ENCODE peak calls at places on chromosomes 11 and 22, in nine cellular contexts. One of them, this sample, is unnamed.

GRCh38 chr22:39150848-39151215 is 1.6 kb downstream of the CBX7 start:
- DNase-seq in choroid plexus epithelial cell: no peak
- DNase-seq in right atrium auricular region: no peak
- DNase-seq in astrocyte of the spinal cord: no peak
- DNase-seq in body of pancreas: no peak
- DNase-seq in Caco-2: no peak
- DNase-seq in mammary epithelial cell: no peak
- DNase-seq in fibroblast of lung: no peak
- DNase-seq in lower leg skin: no peak
- DNase-seq in this sample: peak

GRCh38 chr22:31957970-31958594 is 13.7 kb downstream of the YWHAH start:
- DNase-seq in right atrium auricular region: no peak
- DNase-seq in choroid plexus epithelial cell: no peak
- DNase-seq in lower leg skin: no peak
- DNase-seq in fibroblast of lung: no peak
- DNase-seq in body of pancreas: no peak
- DNase-seq in mammary epithelial cell: no peak
- DNase-seq in astrocyte of the spinal cord: no peak
- DNase-seq in Caco-2: no peak
- DNase-seq in this sample: no peak

GRCh38 chr11:83284501-83285051 is 1.6 kb downstream of the CCDC90B start:
- DNase-seq in body of pancreas: no peak
- DNase-seq in mammary epithelial cell: no peak
- DNase-seq in astrocyte of the spinal cord: no peak
- DNase-seq in choroid plexus epithelial cell: peak
- DNase-seq in fibroblast of lung: no peak
- DNase-seq in Caco-2: no peak
- DNase-seq in lower leg skin: no peak
- DNase-seq in right atrium auricular region: no peak
- DNase-seq in this sample: no peak

GRCh38 chr11:132337819-132338416 is 967.5 kb downstream of the NTM start:
- DNase-seq in choroid plexus epithelial cell: no peak
- DNase-seq in right atrium auricular region: no peak
- DNase-seq in lower leg skin: no peak
- DNase-seq in mammary epithelial cell: no peak
- DNase-seq in astrocyte of the spinal cord: no peak
- DNase-seq in body of pancreas: no peak
- DNase-seq in fibroblast of lung: no peak
- DNase-seq in Caco-2: no peak
- DNase-seq in this sample: no peak

GRCh38 chr11:75287579-75287978 is 47.0 kb downstream of the TPBGL start:
- DNase-seq in Caco-2: no peak
- DNase-seq in fibroblast of lung: no peak
- DNase-seq in body of pancreas: no peak
- DNase-seq in choroid plexus epithelial cell: no peak
- DNase-seq in astrocyte of the spinal cord: no peak
- DNase-seq in lower leg skin: no peak
- DNase-seq in right atrium auricular region: no peak
- DNase-seq in mammary epithelial cell: no peak
- DNase-seq in this sample: no peak

GRCh38 chr11:75667831-75668507 is 869 bp downstream of the MAP6 start:
- DNase-seq in fibroblast of lung: peak
- DNase-seq in lower leg skin: no peak
- DNase-seq in body of pancreas: peak
- DNase-seq in choroid plexus epithelial cell: peak
- DNase-seq in Caco-2: peak
- DNase-seq in mammary epithelial cell: peak
- DNase-seq in astrocyte of the spinal cord: peak
- DNase-seq in right atrium auricular region: no peak
- DNase-seq in this sample: peak

GRCh38 chr11:66262191-66262590 is 6.2 kb upstream of the RAB1B start:
- DNase-seq in choroid plexus epithelial cell: no peak
- DNase-seq in Caco-2: no peak
- DNase-seq in mammary epithelial cell: no peak
- DNase-seq in fibroblast of lung: no peak
- DNase-seq in astrocyte of the spinal cord: no peak
- DNase-seq in lower leg skin: no peak
- DNase-seq in body of pancreas: no peak
- DNase-seq in right atrium auricular region: no peak
- DNase-seq in this sample: no peak

GRCh38 chr22:30887861-30888260 is 80.7 kb downstream of the MORC2 start:
- DNase-seq in mammary epithelial cell: no peak
- DNase-seq in lower leg skin: no peak
- DNase-seq in astrocyte of the spinal cord: no peak
- DNase-seq in choroid plexus epithelial cell: no peak
- DNase-seq in right atrium auricular region: no peak
- DNase-seq in Caco-2: peak
- DNase-seq in body of pancreas: no peak
- DNase-seq in fibroblast of lung: no peak
- DNase-seq in this sample: peak

GRCh38 chr11:57140568-57140967 is 41.2 kb upstream of the LRRC55 start:
- DNase-seq in body of pancreas: no peak
- DNase-seq in right atrium auricular region: no peak
- DNase-seq in Caco-2: no peak
- DNase-seq in fibroblast of lung: no peak
- DNase-seq in choroid plexus epithelial cell: no peak
- DNase-seq in mammary epithelial cell: no peak
- DNase-seq in lower leg skin: no peak
- DNase-seq in astrocyte of the spinal cord: no peak
- DNase-seq in this sample: no peak

GRCh38 chr11:116276051-116277044 is 496.4 kb downstream of the BUD13 start:
- DNase-seq in right atrium auricular region: peak
- DNase-seq in Caco-2: peak
- DNase-seq in fibroblast of lung: peak
- DNase-seq in choroid plexus epithelial cell: peak
- DNase-seq in lower leg skin: no peak
- DNase-seq in body of pancreas: peak
- DNase-seq in astrocyte of the spinal cord: peak
- DNase-seq in mammary epithelial cell: peak
- DNase-seq in this sample: peak

GRCh38 chr11:63999349-64000025 is 13.2 kb downstream of the OTUB1 start:
- DNase-seq in lower leg skin: peak
- DNase-seq in astrocyte of the spinal cord: peak
- DNase-seq in fibroblast of lung: peak
- DNase-seq in body of pancreas: peak
- DNase-seq in Caco-2: peak
- DNase-seq in mammary epithelial cell: peak
- DNase-seq in right atrium auricular region: no peak
- DNase-seq in choroid plexus epithelial cell: peak
- DNase-seq in this sample: peak

GRCh38 chr22:44994399-44995281 is 15.2 kb downstream of the PHF21B start:
- DNase-seq in fibroblast of lung: no peak
- DNase-seq in lower leg skin: no peak
- DNase-seq in Caco-2: no peak
- DNase-seq in right atrium auricular region: no peak
- DNase-seq in body of pancreas: no peak
- DNase-seq in astrocyte of the spinal cord: no peak
- DNase-seq in choroid plexus epithelial cell: no peak
- DNase-seq in mammary epithelial cell: no peak
- DNase-seq in this sample: no peak
- H3K4me3 ChIP-seq in fibroblast of lung: no peak
- H3K4me3 ChIP-seq in lower leg skin: no peak
- H3K4me3 ChIP-seq in Caco-2: no peak
- H3K4me3 ChIP-seq in right atrium auricular region: no peak
- H3K4me3 ChIP-seq in body of pancreas: no peak
- H3K4me3 ChIP-seq in astrocyte of the spinal cord: no peak
- H3K4me3 ChIP-seq in choroid plexus epithelial cell: no peak
- H3K4me3 ChIP-seq in mammary epithelial cell: no peak
- H3K4me3 ChIP-seq in this sample: no peak

DNA sequence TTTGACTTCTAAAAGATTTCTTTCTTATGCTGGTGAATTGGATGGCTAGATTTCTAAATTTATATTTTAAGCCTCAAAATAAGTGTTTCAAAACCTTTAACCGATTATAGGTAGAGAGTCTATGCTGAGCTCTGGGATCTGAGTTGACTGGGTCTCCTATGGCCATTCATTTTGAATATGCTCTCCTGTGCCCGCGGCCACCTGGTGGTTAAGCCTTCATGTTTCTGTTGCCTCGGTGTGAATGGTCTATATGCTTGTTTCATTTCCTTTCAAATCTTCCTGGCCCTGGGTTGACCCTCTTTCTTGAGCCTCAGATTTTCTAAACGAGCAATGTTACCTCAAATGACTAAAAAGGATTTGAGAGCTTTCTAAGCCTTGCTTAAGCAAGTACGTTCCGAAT is 789.3 kb upstream of the KIRREL3 start:
- DNase-seq in mammary epithelial cell: peak
- DNase-seq in Caco-2: peak
- DNase-seq in astrocyte of the spinal cord: no peak
- DNase-seq in choroid plexus epithelial cell: no peak
- DNase-seq in lower leg skin: no peak
- DNase-seq in fibroblast of lung: no peak
- DNase-seq in body of pancreas: peak
- DNase-seq in right atrium auricular region: no peak
- DNase-seq in this sample: no peak
- TF ChIP-seq CTCF in mammary epithelial cell: peak
- TF ChIP-seq CTCF in Caco-2: peak
- TF ChIP-seq CTCF in astrocyte of the spinal cord: peak
- TF ChIP-seq CTCF in choroid plexus epithelial cell: peak
- TF ChIP-seq CTCF in lower leg skin: no peak
- TF ChIP-seq CTCF in fibroblast of lung: no peak
- TF ChIP-seq CTCF in body of pancreas: no peak
- TF ChIP-seq CTCF in right atrium auricular region: no peak
- TF ChIP-seq CTCF in this sample: peak

GRCh38 chr22:37146507-37147180 is 3.1 kb downstream of the IL2RB start:
- DNase-seq in Caco-2: no peak
- DNase-seq in body of pancreas: no peak
- DNase-seq in right atrium auricular region: no peak
- DNase-seq in choroid plexus epithelial cell: no peak
- DNase-seq in lower leg skin: no peak
- DNase-seq in fibroblast of lung: no peak
- DNase-seq in mammary epithelial cell: no peak
- DNase-seq in astrocyte of the spinal cord: no peak
- DNase-seq in this sample: no peak
- H3K4me3 ChIP-seq in Caco-2: no peak
- H3K4me3 ChIP-seq in body of pancreas: no peak
- H3K4me3 ChIP-seq in right atrium auricular region: no peak
- H3K4me3 ChIP-seq in choroid plexus epithelial cell: no peak
- H3K4me3 ChIP-seq in lower leg skin: no peak
- H3K4me3 ChIP-seq in fibroblast of lung: no peak
- H3K4me3 ChIP-seq in mammary epithelial cell: no peak
- H3K4me3 ChIP-seq in astrocyte of the spinal cord: no peak
- H3K4me3 ChIP-seq in this sample: no peak

DNA sequence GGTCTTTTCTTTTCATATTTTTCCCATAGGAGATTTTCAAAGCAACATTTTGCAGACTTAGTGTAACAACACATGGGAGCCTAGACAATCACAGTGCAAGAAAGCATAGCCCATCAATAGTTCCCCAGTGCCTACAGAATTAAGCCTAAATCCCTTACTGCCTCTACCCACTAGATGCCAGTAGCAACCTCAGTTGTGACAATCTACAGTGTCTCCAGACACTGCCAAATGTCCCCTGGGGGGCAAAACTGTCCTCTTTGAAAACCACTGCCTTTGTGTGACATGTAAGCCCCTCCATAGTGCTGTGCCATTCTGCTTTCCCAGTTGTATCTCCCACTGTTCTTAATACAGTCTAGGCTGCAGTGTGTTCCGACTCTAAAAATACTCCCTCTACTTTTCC is 1329.0 kb downstream of the LRRC4C start:
- DNase-seq in choroid plexus epithelial cell: no peak
- DNase-seq in astrocyte of the spinal cord: no peak
- DNase-seq in fibroblast of lung: no peak
- DNase-seq in mammary epithelial cell: no peak
- DNase-seq in right atrium auricular region: no peak
- DNase-seq in lower leg skin: no peak
- DNase-seq in body of pancreas: no peak
- DNase-seq in Caco-2: no peak
- DNase-seq in this sample: no peak
- TF ChIP-seq CTCF in choroid plexus epithelial cell: no peak
- TF ChIP-seq CTCF in astrocyte of the spinal cord: peak
- TF ChIP-seq CTCF in fibroblast of lung: no peak
- TF ChIP-seq CTCF in mammary epithelial cell: no peak
- TF ChIP-seq CTCF in right atrium auricular region: no peak
- TF ChIP-seq CTCF in lower leg skin: no peak
- TF ChIP-seq CTCF in body of pancreas: no peak
- TF ChIP-seq CTCF in Caco-2: peak
- TF ChIP-seq CTCF in this sample: peak

DNA sequence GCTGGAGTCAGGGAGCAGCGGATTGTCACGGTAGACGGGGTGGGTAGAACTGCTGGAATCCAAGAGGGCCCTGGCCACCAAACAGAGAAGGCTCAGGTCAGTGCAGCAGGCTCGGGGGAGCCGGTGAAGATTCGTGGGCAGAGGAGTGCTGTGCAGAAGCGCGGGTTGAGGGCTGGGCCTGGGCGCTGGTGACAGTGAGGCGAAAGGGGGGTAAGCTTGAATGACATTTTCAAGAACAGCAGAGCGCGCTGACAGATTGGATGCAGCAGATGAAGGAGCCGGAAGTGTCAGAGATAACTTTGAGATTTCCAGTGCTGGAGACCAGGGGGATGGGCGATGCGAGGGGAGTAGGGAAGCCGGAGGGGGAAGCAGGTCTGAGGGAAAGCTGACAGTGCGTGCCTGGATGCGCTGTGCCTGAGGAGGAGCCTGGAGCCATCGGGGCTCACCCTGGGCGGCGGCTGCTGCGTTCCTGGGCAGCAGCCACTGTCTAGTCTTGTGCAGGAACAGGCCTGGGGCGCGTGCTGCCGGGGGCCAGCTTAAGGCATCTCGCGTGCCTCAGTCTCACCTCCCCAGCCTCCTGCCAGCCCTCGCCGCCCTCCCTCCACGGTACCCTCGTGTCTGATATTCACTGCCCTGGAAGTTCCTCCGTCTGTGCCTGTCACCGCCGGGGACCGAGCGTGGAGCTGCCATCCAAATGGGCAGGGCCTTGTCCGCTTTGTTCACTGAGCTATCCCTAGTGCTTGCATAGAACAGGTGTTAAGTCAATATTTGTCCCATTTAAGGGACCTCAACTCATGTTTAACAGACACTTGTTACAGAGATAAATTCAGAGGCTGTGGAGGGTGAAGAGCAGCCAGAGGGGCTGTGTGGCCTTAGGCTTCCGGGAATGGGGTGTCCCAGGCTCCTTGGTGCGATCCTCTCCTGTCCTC is 5.2 kb downstream of the GRIK4 start:
- DNase-seq in body of pancreas: no peak
- DNase-seq in fibroblast of lung: no peak
- DNase-seq in right atrium auricular region: no peak
- DNase-seq in choroid plexus epithelial cell: no peak
- DNase-seq in astrocyte of the spinal cord: no peak
- DNase-seq in Caco-2: no peak
- DNase-seq in mammary epithelial cell: no peak
- DNase-seq in lower leg skin: no peak
- DNase-seq in this sample: no peak
- H3K4me3 ChIP-seq in body of pancreas: no peak
- H3K4me3 ChIP-seq in fibroblast of lung: no peak
- H3K4me3 ChIP-seq in right atrium auricular region: no peak
- H3K4me3 ChIP-seq in choroid plexus epithelial cell: no peak
- H3K4me3 ChIP-seq in astrocyte of the spinal cord: no peak
- H3K4me3 ChIP-seq in Caco-2: no peak
- H3K4me3 ChIP-seq in mammary epithelial cell: no peak
- H3K4me3 ChIP-seq in lower leg skin: no peak
- H3K4me3 ChIP-seq in this sample: no peak

GRCh38 chr11:90908074-90908473 is 685.2 kb upstream of the CHORDC1 start:
- DNase-seq in mammary epithelial cell: no peak
- DNase-seq in Caco-2: no peak
- DNase-seq in astrocyte of the spinal cord: peak
- DNase-seq in body of pancreas: no peak
- DNase-seq in fibroblast of lung: peak
- DNase-seq in choroid plexus epithelial cell: peak
- DNase-seq in right atrium auricular region: no peak
- DNase-seq in lower leg skin: no peak
- DNase-seq in this sample: no peak
- TF ChIP-seq CTCF in mammary epithelial cell: no peak
- TF ChIP-seq CTCF in Caco-2: no peak
- TF ChIP-seq CTCF in astrocyte of the spinal cord: peak
- TF ChIP-seq CTCF in body of pancreas: no peak
- TF ChIP-seq CTCF in fibroblast of lung: no peak
- TF ChIP-seq CTCF in choroid plexus epithelial cell: no peak
- TF ChIP-seq CTCF in right atrium auricular region: no peak
- TF ChIP-seq CTCF in lower leg skin: no peak
- TF ChIP-seq CTCF in this sample: no peak

GRCh38 chr22:46068908-46069481 is 81.3 kb upstream of the PPARA start:
- DNase-seq in lower leg skin: no peak
- DNase-seq in Caco-2: no peak
- DNase-seq in astrocyte of the spinal cord: peak
- DNase-seq in right atrium auricular region: no peak
- DNase-seq in fibroblast of lung: peak
- DNase-seq in mammary epithelial cell: peak
- DNase-seq in body of pancreas: peak
- DNase-seq in choroid plexus epithelial cell: peak
- DNase-seq in this sample: peak
- H3K4me3 ChIP-seq in lower leg skin: no peak
- H3K4me3 ChIP-seq in Caco-2: no peak
- H3K4me3 ChIP-seq in astrocyte of the spinal cord: peak
- H3K4me3 ChIP-seq in right atrium auricular region: peak
- H3K4me3 ChIP-seq in fibroblast of lung: peak
- H3K4me3 ChIP-seq in mammary epithelial cell: peak
- H3K4me3 ChIP-seq in body of pancreas: no peak
- H3K4me3 ChIP-seq in choroid plexus epithelial cell: peak
- H3K4me3 ChIP-seq in this sample: peak

This sample was measured in dorsolateral prefrontal cortex.